ENCODE peak calls at places on chromosome 7, in nine cellular contexts. V is NCI-H82, U is GM20000, G is GM13977, L is left ventricle myocardium inferior, I is H4, S is NCI-H446, W is brain microvascular endothelial cell, P is GM12865. B is an unnamed sample.

GRCh38 chr7:70553364-70553763 is 578.6 kb upstream of the GALNT17 start:
- DNase-seq in I (no peak), W (no peak), P (no peak), S (peak), U (no peak), G (no peak), V (no peak), L (no peak), B (no peak)

GRCh38 chr7:158561659-158562058 is 26.0 kb downstream of the PTPRN2 start:
- DNase-seq in V (no peak), L (no peak), W (no peak), I (no peak), P (no peak), U (no peak), G (no peak), S (no peak), B (no peak)

GRCh38 chr7:107712025-107712424 is 31.9 kb upstream of the CBLL1 start:
- DNase-seq in W (no peak), I (no peak), P (no peak), V (no peak), S (no peak), L (no peak), U (no peak), G (no peak), B (no peak)

GRCh38 chr7:39356531-39356930 is 209.7 kb upstream of the YAE1 start:
- DNase-seq in P (no peak), U (no peak), W (no peak), I (no peak), S (no peak), V (no peak), L (no peak), G (no peak), B (no peak)

GRCh38 chr7:112428715-112429114 is 21.5 kb upstream of the IFRD1 start:
- DNase-seq in P (no peak), V (no peak), I (no peak), S (no peak), W (no peak), L (no peak), U (no peak), G (no peak), B (no peak)

GRCh38 chr7:78924581-78924980 is 528.9 kb downstream of the MAGI2 start:
- DNase-seq in V (peak), P (peak), U (no peak), S (no peak), G (no peak), L (no peak), W (peak), I (peak), B (no peak)

GRCh38 chr7:34091330-34091917 is 186.1 kb downstream of the BMPER start:
- DNase-seq in S (no peak), P (peak), W (peak), U (no peak), G (no peak), V (peak), I (peak), L (no peak), B (peak)

GRCh38 chr7:55148992-55149391 is 130.2 kb downstream of the EGFR start:
- DNase-seq in U (no peak), W (no peak), S (no peak), G (no peak), L (no peak), P (no peak), I (no peak), V (no peak), B (no peak)

GRCh38 chr7:149238051-149238450 is 1.4 kb upstream of the ZNF212 start:
- DNase-seq in G (no peak), P (no peak), I (no peak), S (no peak), V (no peak), U (no peak), W (no peak), L (no peak), B (no peak)

GRCh38 chr7:117950601-117951278 is 77.5 kb upstream of the CTTNBP2 start:
- DNase-seq in W (no peak), V (no peak), S (no peak), G (no peak), U (no peak), P (no peak), L (no peak), I (no peak), B (no peak)